ENCODE peak calls at places on chromosome 5, in eight cellular contexts. V is G401, Z is GM04503, C is nephron progenitor cell, F is amygdala, N is HCT116, X is HEK293T, R is cardiac fibroblast. Y is an unnamed sample.
A peak's percentile ranks its signal among the peaks of the same experiment; 100 is the strongest.

GRCh38 chr5:58245479-58245845 is 214.4 kb downstream of the PLK2 start:
- DNase-seq in V (no peak), Z (no peak), C (no peak), F (no peak), N (no peak), X (no peak), R (no peak), Y (no peak)

GRCh38 chr5:134503088-134503936 is 22.2 kb upstream of the JADE2 start:
- DNase-seq in V (no peak), Z (peak; percentile 95), C (no peak), F (no peak), N (peak; percentile 77), X (no peak), R (peak; percentile 99), Y (no peak)

GRCh38 chr5:77844408-77845272 is 68.5 kb upstream of the TBCA start:
- DNase-seq in V (peak; percentile 27), Z (no peak), C (peak; percentile 43), F (no peak), N (no peak), X (no peak), R (no peak), Y (no peak)

GRCh38 chr5:102760815-102761214 is 5.7 kb downstream of the PAM start:
- DNase-seq in V (peak; percentile 58), Z (no peak), C (no peak), F (no peak), N (no peak), X (no peak), R (peak; percentile 23), Y (no peak)

GRCh38 chr5:158387499-158387898 is 528.6 kb upstream of the CLINT1 start:
- DNase-seq in V (no peak), Z (no peak), C (no peak), F (no peak), N (no peak), X (no peak), R (no peak), Y (no peak)

GRCh38 chr5:55608595-55608994 is 73.8 kb upstream of the PLPP1 start:
- DNase-seq in V (no peak), Z (no peak), C (no peak), F (no peak), N (no peak), X (no peak), R (no peak), Y (no peak)

GRCh38 chr5:143002459-143003327 is 232.5 kb downstream of the ARHGAP26 start:
- DNase-seq in V (peak; percentile 74), Z (peak; percentile 91), C (no peak), F (no peak), N (no peak), X (peak; percentile 32), R (peak; percentile 96), Y (no peak)

GRCh38 chr5:4295663-4296339 is 700.2 kb downstream of the IRX1 start:
- DNase-seq in V (peak; percentile 7), Z (no peak), C (peak; percentile 64), F (no peak), N (no peak), X (peak; percentile 14), R (peak; percentile 23), Y (no peak)

GRCh38 chr5:95821110-95822021 is 1.2 kb downstream of the GLRX start:
- DNase-seq in V (peak; percentile 33), Z (no peak), C (no peak), F (no peak), N (no peak), X (no peak), R (no peak), Y (no peak)

Y was measured in NCI-H2107.